ENCODE peak calls at places on chromosomes 12 and 14, in five cellular contexts. T is tibial artery; E is CD8-positive, alpha-beta T cell; M is H7; S is activated CD4-positive, alpha-beta T cell treated with anti-CD3 and anti-CD28 coated beads, Interleukin-2, amount 10 ng/mL, durations not matched to agents 7 days and 5 days. B is an unnamed sample.

GRCh38 chr12:132392389-132393244 is 63.2 kb upstream of the GALNT9 start:
- DNase-seq in S (no peak), M (no peak), T (no peak), E (no peak), B (no peak)

GRCh38 chr12:10366875-10367274 is 23.0 kb downstream of the KLRK1 start:
- DNase-seq in M (no peak), E (no peak), T (no peak), S (no peak), B (peak; percentile 76)

GRCh38 chr12:66662179-66662578 is 16.7 kb downstream of the GRIP1 start:
- DNase-seq in M (no peak), S (no peak), T (no peak), E (no peak), B (no peak)

GRCh38 chr12:108525681-108526080 is 10.6 kb downstream of the FICD start:
- DNase-seq in T (no peak), E (no peak), M (no peak), S (no peak), B (no peak)

GRCh38 chr14:82223276-82223675 is 689.6 kb upstream of the SEL1L start:
- DNase-seq in S (no peak), E (no peak), T (no peak), M (no peak), B (no peak)

GRCh38 chr14:94904636-94905035 is 134.7 kb upstream of the GSC start:
- DNase-seq in S (no peak), M (no peak), T (no peak), E (no peak), B (no peak)

GRCh38 chr12:98503343-98503592 is 12.1 kb upstream of the TMPO start:
- DNase-seq in S (peak; percentile 88), E (peak; percentile 86), T (peak; percentile 92), M (peak; percentile 85), B (peak; percentile 91)

GRCh38 chr14:99899578-99900178 is 106.5 kb downstream of the EML1 start:
- DNase-seq in S (no peak), E (no peak), M (no peak), T (no peak), B (peak; percentile 41)

GRCh38 chr12:34291426-34291901 is 269.2 kb downstream of the ALG10 start:
- DNase-seq in T (no peak), E (no peak), M (no peak), S (no peak), B (no peak)

GRCh38 chr14:91316761-91317160 is 72.3 kb upstream of the GPR68 start:
- DNase-seq in S (no peak), T (no peak), E (no peak), M (no peak), B (no peak)

GRCh38 chr12:26789731-26790644 is 43.0 kb downstream of the ITPR2 start:
- DNase-seq in E (no peak), T (no peak), M (no peak), S (no peak), B (no peak)

GRCh38 chr14:57073986-57074385 is 194.7 kb downstream of the EXOC5 start:
- DNase-seq in M (no peak), E (no peak), S (no peak), T (no peak), B (no peak)

GRCh38 chr14:60250318-60251035 is 1.5 kb downstream of the PPM1A start:
- DNase-seq in S (no peak), E (no peak), M (peak; percentile 14), T (no peak), B (no peak)

GRCh38 chr12:123995023-123995422 is 22.0 kb downstream of the ZNF664 start:
- DNase-seq in M (no peak), E (no peak), T (no peak), S (no peak), B (peak; percentile 73)

B was measured in Jurkat, Clone E6-1.